ENCODE peak calls at places on chromosomes 7 and 10, in eight cellular contexts. L is body of pancreas; M is CD4-positive, alpha-beta T cell; H is epithelial cell of esophagus; C is HFFc6; W is mucosa of descending colon; V is bronchial epithelial cell; T is MCF 10A. U is an unnamed sample.

GRCh38 chr7:158824028-158824427 is 5.3 kb downstream of the ESYT2 start:
- DNase-seq in L (peak), M (peak), H (no peak), C (no peak), W (no peak), V (no peak), T (no peak), U (peak)

GRCh38 chr7:2609001-2609411 is 22.8 kb upstream of the TTYH3 start:
- DNase-seq in L (peak), M (no peak), H (peak), C (no peak), W (no peak), V (no peak), T (peak), U (peak)

GRCh38 chr10:103548006-103548405 is 54.5 kb downstream of the NEURL1 start:
- DNase-seq in L (no peak), M (no peak), H (no peak), C (no peak), W (no peak), V (no peak), T (no peak), U (peak)

GRCh38 chr10:125782661-125783060 is 7.0 kb upstream of the MMP21 start:
- DNase-seq in L (no peak), M (no peak), H (no peak), C (peak), W (no peak), V (no peak), T (no peak), U (no peak)

GRCh38 chr10:74640134-74640533 is 186.3 kb upstream of the KAT6B start:
- DNase-seq in L (no peak), M (no peak), H (no peak), C (no peak), W (no peak), V (no peak), T (peak), U (no peak)

GRCh38 chr10:76453997-76454396 is 1022.6 kb downstream of the LRMDA start:
- DNase-seq in L (no peak), M (no peak), H (no peak), C (peak), W (no peak), V (no peak), T (no peak), U (no peak)

GRCh38 chr10:63206576-63206975 is 73.4 kb downstream of the NRBF2 start:
- DNase-seq in L (no peak), M (no peak), H (no peak), C (no peak), W (no peak), V (no peak), T (no peak), U (peak)

GRCh38 chr7:66185680-66186187 is 19.4 kb upstream of the TPST1 start:
- DNase-seq in L (no peak), M (no peak), H (no peak), C (no peak), W (no peak), V (no peak), T (no peak), U (no peak)

GRCh38 chr7:121624922-121625321 is 228.8 kb upstream of the FAM3C start:
- DNase-seq in L (peak), M (no peak), H (no peak), C (no peak), W (no peak), V (no peak), T (no peak), U (no peak)

GRCh38 chr7:27953361-27953760 is 213.4 kb downstream of the TAX1BP1 start:
- DNase-seq in L (no peak), M (no peak), H (no peak), C (no peak), W (no peak), V (no peak), T (no peak), U (no peak)

GRCh38 chr7:27947581-27948278 is 207.8 kb downstream of the TAX1BP1 start:
- DNase-seq in L (no peak), M (no peak), H (no peak), C (peak), W (no peak), V (no peak), T (no peak), U (no peak)

GRCh38 chr7:27948856-27949255 is 208.9 kb downstream of the TAX1BP1 start:
- DNase-seq in L (no peak), M (no peak), H (no peak), C (no peak), W (no peak), V (no peak), T (no peak), U (no peak)

GRCh38 chr7:27952393-27953290 is 212.7 kb downstream of the TAX1BP1 start:
- DNase-seq in L (no peak), M (no peak), H (no peak), C (peak), W (no peak), V (no peak), T (no peak), U (no peak)

GRCh38 chr7:27950123-27950522 is 210.2 kb downstream of the TAX1BP1 start:
- DNase-seq in L (no peak), M (no peak), H (no peak), C (no peak), W (no peak), V (no peak), T (no peak), U (no peak)
- TF ChIP-seq CTCF in L (no peak), M (no peak), H (no peak), C (no peak), W (no peak), V (no peak), T (no peak), U (no peak)

GRCh38 chr7:140924019-140924820 is 509 bp downstream of the BRAF start:
- DNase-seq in L (peak), M (peak), H (peak), C (peak), W (peak), V (peak), T (peak), U (peak)
- TF ChIP-seq CTCF in L (peak), M (peak), H (peak), C (peak), W (no peak), V (peak), T (peak), U (peak)

DNA sequence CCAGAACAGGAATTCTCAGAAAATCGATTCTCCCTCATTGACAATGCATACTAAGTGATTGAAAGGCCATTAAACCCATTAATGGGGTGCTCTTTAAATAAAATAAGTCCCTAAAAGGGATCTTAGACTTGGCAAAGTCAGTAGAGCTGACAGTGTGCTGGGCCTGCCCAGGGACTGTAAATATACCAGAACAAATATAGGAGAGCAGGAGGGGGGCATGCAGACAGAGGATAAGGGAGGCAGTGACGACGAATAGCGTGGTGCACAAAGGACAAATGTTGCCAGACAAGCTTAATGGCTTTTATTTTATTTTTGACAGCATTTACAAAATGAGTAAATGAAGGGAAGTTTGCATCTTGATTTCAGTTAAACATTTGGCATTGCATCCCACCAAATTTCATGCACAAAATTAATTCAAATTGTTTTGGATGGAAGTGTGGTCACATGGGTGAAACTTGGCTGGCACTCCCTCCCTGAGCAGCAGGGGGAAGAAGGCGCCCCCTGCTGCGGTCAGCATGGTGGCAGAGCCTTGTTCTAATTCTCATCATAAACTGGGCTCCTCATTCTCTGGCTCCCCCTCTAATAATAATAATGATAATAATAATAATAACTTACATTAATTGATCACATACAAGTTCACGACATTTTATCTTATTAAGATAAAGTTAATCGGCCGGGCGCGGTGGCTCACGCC is 215.9 kb downstream of the SNX10 start:
- DNase-seq in L (no peak), M (no peak), H (no peak), C (no peak), W (no peak), V (no peak), T (no peak), U (no peak)
- TF ChIP-seq CTCF in L (peak), M (no peak), H (no peak), C (no peak), W (no peak), V (no peak), T (no peak), U (no peak)

GRCh38 chr10:99859585-99859984 is 77.1 kb downstream of the ABCC2 start:
- DNase-seq in L (no peak), M (no peak), H (no peak), C (no peak), W (no peak), V (peak), T (peak), U (no peak)
- TF ChIP-seq CTCF in L (peak), M (no peak), H (peak), C (peak), W (no peak), V (peak), T (no peak), U (peak)

DNA sequence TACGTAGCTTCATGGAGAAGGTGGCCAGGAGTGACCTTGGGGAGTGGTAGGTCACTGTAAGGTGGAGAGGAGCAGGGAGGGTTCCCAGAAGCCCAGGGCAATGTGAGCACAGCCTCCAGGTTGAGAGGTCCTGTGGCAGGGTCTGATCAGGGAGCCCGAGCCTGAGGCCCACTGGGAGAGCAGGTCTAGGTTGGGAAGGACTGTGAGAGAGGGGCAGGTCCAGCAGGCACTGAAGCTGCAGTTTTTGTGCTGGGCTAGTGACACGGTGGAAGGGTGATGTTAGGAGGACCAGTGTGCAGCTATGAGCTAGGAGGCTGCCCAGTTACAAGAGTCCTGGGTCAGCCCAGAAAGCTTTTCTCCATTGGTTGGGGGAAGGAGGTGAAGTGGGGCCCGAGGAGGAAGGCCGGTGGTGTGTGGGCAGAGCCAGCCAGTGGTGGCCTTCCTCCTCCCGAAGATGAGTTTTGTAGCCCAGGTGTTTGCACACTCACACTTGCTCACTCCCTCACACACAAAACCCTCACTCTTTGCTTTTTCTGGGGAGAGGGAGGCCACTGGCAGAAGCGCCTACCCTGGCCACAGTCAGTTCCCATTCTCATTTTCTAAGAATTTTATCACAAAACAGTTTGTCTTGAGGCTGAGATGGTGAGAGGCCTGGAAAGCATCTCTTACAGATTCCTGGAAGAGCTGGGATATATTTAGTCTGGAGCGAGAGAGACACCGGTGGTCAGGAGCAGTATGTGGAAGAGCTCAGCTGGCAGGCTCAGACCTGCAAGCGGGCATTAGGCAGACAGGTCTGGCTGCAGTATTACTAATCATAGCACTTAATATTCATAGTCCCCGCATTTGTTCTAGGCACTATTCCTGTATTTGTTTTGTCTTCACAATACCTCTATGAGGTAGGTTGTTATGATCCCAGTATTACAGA is 57.1 kb downstream of the ZNF467 start:
- DNase-seq in L (no peak), M (no peak), H (peak), C (peak), W (no peak), V (peak), T (peak), U (no peak)
- TF ChIP-seq CTCF in L (no peak), M (no peak), H (no peak), C (no peak), W (no peak), V (no peak), T (no peak), U (no peak)

DNA sequence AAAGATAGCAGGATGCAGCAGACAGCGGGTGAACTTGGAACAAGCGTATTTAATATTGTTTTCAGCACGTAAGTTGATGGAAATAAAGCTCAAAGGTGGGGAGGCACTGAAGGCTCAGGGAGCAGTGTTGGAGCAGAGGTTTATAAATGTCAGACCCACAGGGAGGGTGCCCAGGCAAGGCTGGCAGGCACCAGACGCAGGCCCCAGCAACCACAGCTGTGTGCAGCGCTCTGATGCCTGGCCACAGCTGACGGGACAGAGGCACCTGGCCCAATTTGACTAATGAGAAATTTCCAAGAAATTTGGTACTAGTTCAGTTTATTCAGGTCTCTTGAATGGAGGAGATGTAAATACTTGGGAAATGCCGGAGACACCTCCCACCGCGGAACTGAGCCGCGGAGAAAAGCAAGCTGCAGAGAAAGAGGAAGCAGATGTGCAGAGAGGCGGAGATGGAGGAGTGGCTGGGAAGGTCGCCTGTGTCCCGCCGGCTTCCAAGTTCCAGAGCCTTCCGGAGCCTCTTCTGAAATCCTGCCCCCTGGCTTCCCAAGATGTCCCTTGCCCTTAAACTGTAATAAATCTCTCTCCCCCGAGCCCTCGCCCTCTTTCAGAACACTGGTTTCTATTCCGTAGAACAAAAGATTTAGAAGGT is 38.3 kb upstream of the PLXNA4 start:
- DNase-seq in L (peak), M (no peak), H (no peak), C (no peak), W (peak), V (no peak), T (no peak), U (peak)
- TF ChIP-seq CTCF in L (no peak), M (no peak), H (no peak), C (peak), W (no peak), V (no peak), T (no peak), U (no peak)

GRCh38 chr10:72079356-72079755 is 9.0 kb downstream of the SPOCK2 start:
- DNase-seq in L (no peak), M (peak), H (no peak), C (no peak), W (no peak), V (no peak), T (no peak), U (no peak)

GRCh38 chr10:72076756-72077155 is 11.6 kb downstream of the SPOCK2 start:
- DNase-seq in L (no peak), M (no peak), H (no peak), C (no peak), W (no peak), V (no peak), T (no peak), U (no peak)

GRCh38 chr10:72075184-72076115 is 12.9 kb downstream of the SPOCK2 start:
- DNase-seq in L (no peak), M (no peak), H (no peak), C (no peak), W (no peak), V (no peak), T (no peak), U (no peak)

GRCh38 chr10:72074413-72075183 is 13.8 kb downstream of the SPOCK2 start:
- DNase-seq in L (no peak), M (no peak), H (no peak), C (no peak), W (no peak), V (no peak), T (no peak), U (no peak)

GRCh38 chr10:72077275-72077990 is 10.9 kb downstream of the SPOCK2 start:
- DNase-seq in L (no peak), M (no peak), H (no peak), C (no peak), W (no peak), V (no peak), T (no peak), U (no peak)
- TF ChIP-seq CTCF in L (no peak), M (no peak), H (no peak), C (no peak), W (no peak), V (no peak), T (no peak), U (no peak)

GRCh38 chr7:75064291-75064690 is 9.3 kb downstream of the RCC1L start:
- DNase-seq in L (no peak), M (no peak), H (no peak), C (no peak), W (no peak), V (no peak), T (no peak), U (no peak)

GRCh38 chr7:75064801-75065200 is 8.8 kb downstream of the RCC1L start:
- DNase-seq in L (no peak), M (no peak), H (no peak), C (no peak), W (no peak), V (no peak), T (no peak), U (no peak)

DNA sequence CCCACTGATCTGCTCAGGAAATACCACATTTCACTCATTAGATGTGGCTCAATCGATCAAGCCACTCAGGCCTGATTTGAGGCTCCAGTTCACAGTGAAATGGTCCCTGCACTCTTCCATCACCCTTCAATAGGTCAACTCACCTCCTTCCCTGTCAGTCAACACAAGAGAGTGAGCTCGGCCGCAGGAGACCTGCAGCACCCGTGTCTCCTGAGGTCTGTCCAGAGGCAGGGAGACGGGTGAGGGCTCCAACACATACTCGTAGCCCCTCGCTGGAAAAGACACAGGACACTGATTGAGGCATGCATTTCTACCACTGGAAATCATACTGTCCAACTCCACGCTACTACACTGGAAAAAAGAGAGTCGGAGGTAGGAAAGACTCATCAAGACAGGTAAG is 7.1 kb downstream of the RCC1L start:
- DNase-seq in L (no peak), M (no peak), H (no peak), C (no peak), W (no peak), V (no peak), T (no peak), U (no peak)
- TF ChIP-seq CTCF in L (no peak), M (no peak), H (no peak), C (no peak), W (no peak), V (no peak), T (no peak), U (no peak)